ENCODE peak calls at places on chromosomes 13 and 19, in four cellular contexts. R is HL-60, Z is suprapubic skin, F is cardiac muscle cell. C is an unnamed sample.

GRCh38 chr13:47168086-47168485 is 271.2 kb upstream of the HTR2A start:
- DNase-seq in Z (no peak), F (peak; percentile 57), R (no peak), C (no peak)

GRCh38 chr19:47447470-47448359 is 24.0 kb downstream of the SLC8A2 start:
- DNase-seq in R (peak; percentile 14), F (peak; percentile 48), Z (no peak), C (peak; percentile 70)

GRCh38 chr13:113337556-113337955 is 26.4 kb downstream of the GRTP1 start:
- DNase-seq in F (no peak), R (no peak), Z (no peak), C (peak; percentile 24)

GRCh38 chr19:35851213-35852028 is 883 bp downstream of the NPHS1 start:
- DNase-seq in R (no peak), Z (no peak), F (no peak), C (no peak)

GRCh38 chr13:27043013-27043412 is 128.6 kb downstream of the USP12 start:
- DNase-seq in F (peak; percentile 90), Z (no peak), R (no peak), C (no peak)

GRCh38 chr13:45728759-45729158 is 26.6 kb downstream of the CBY2 start:
- DNase-seq in R (peak; percentile 51), Z (no peak), F (peak; percentile 7), C (no peak)

GRCh38 chr13:31204592-31204991 is 4.8 kb downstream of the B3GLCT start:
- DNase-seq in F (peak; percentile 61), Z (no peak), R (no peak), C (no peak)

GRCh38 chr13:42229287-42229686 is 42.7 kb upstream of the AKAP11 start:
- DNase-seq in R (no peak), F (no peak), Z (no peak), C (no peak)

GRCh38 chr19:46428278-46429141 is at the start of gene PNMA8C:
- DNase-seq in F (peak; percentile 67), Z (no peak), R (peak; percentile 31), C (peak; percentile 71)

GRCh38 chr13:42279080-42279479 is 7.1 kb downstream of the AKAP11 start:
- DNase-seq in F (no peak), Z (no peak), R (peak; percentile 55), C (no peak)

GRCh38 chr13:72198042-72198441 is 331.0 kb upstream of the DACH1 start:
- DNase-seq in F (no peak), Z (no peak), R (no peak), C (no peak)

GRCh38 chr19:1935484-1936208 is 5.3 kb upstream of the CSNK1G2 start:
- DNase-seq in Z (no peak), F (peak; percentile 61), R (peak; percentile 83), C (no peak)

GRCh38 chr19:13974073-13974472 is 21.8 kb downstream of the DCAF15 start:
- DNase-seq in F (no peak), R (no peak), Z (no peak), C (no peak)

GRCh38 chr13:77696006-77696862 is 1.3 kb upstream of the SLAIN1 start:
- DNase-seq in R (no peak), F (no peak), Z (no peak), C (no peak)

GRCh38 chr13:79936368-79937136 is 404.4 kb downstream of the SPRY2 start:
- DNase-seq in Z (no peak), F (peak; percentile 98), R (no peak), C (no peak)

GRCh38 chr19:55253842-55254624 is 4.8 kb downstream of the PPP6R1 start:
- DNase-seq in R (peak; percentile 82), F (no peak), Z (peak; percentile 69), C (no peak)

GRCh38 chr19:35955881-35956634 is 19.9 kb downstream of the LRFN3 start:
- DNase-seq in Z (no peak), F (no peak), R (no peak), C (no peak)

GRCh38 chr13:30438286-30438685 is 16.0 kb downstream of the UBE2L5 start:
- DNase-seq in R (no peak), Z (no peak), F (no peak), C (no peak)

GRCh38 chr13:48976677-48977625 is 1.2 kb downstream of the FNDC3A start:
- DNase-seq in Z (peak; percentile 80), F (no peak), R (no peak), C (no peak)

GRCh38 chr13:74132768-74133656 is 1.2 kb downstream of the KLF12 start:
- DNase-seq in Z (peak; percentile 83), F (peak; percentile 64), R (no peak), C (peak; percentile 52)

GRCh38 chr13:109314101-109314500 is 472.3 kb downstream of the IRS2 start:
- DNase-seq in F (no peak), R (no peak), Z (no peak), C (no peak)

GRCh38 chr19:5298502-5298901 is 42.1 kb downstream of the PTPRS start:
- DNase-seq in R (no peak), F (no peak), Z (peak; percentile 87), C (peak; percentile 86)

GRCh38 chr19:43525836-43526771 is 897 bp downstream of the ETHE1 start:
- DNase-seq in Z (peak; percentile 83), F (no peak), R (peak; percentile 45), C (peak; percentile 53)

GRCh38 chr19:11377756-11378155 is 3.3 kb downstream of the SWSAP1 start:
- DNase-seq in F (no peak), Z (no peak), R (no peak), C (no peak)

GRCh38 chr13:63693696-63694095 is 2278.0 kb upstream of the PCDH20 start:
- DNase-seq in R (no peak), Z (no peak), F (no peak), C (no peak)

GRCh38 chr13:36919206-36919832 is 719 bp downstream of the SMAD9 start:
- DNase-seq in R (no peak), Z (no peak), F (peak; percentile 25), C (peak; percentile 67)

GRCh38 chr19:38508507-38508906 is 75.0 kb downstream of the RYR1 start:
- DNase-seq in R (no peak), F (no peak), Z (no peak), C (no peak)
- H3K4me3 ChIP-seq in R (no peak overlapping the region), F (no peak overlapping the region), Z (no peak overlapping the region), C (no peak overlapping the region)

GRCh38 chr13:20127563-20128458 is 33.0 kb downstream of the GJA3 start:
- DNase-seq in Z (peak; percentile 82), F (peak; percentile 65), R (peak; percentile 72), C (peak; percentile 80)

GRCh38 chr13:20126460-20127262 is 34.2 kb downstream of the GJA3 start:
- DNase-seq in Z (peak; percentile 58), F (no peak), R (peak; percentile 81), C (no peak)

GRCh38 chr13:20128459-20128927 is 32.4 kb downstream of the GJA3 start:
- DNase-seq in R (no peak), F (no peak), Z (peak; percentile 67), C (no peak)

GRCh38 chr13:20125783-20126165 is 35.1 kb downstream of the GJA3 start:
- DNase-seq in R (no peak), F (no peak), Z (peak; percentile 20), C (no peak)

DNA sequence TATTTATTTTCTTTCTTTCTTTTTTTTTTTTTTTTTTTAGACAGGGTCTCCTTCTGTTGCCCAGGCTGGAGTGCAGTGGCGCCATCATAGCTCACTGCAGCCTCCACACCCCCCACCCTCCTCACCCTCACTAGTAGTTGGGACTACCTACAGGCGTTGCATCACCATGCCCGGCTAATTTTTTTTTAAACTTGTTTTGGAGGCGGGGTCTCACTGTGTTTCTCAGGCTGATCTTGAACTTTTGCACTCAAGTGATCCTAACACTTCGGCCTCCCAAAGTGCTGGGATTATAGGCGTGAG is 33.6 kb downstream of the GJA3 start:
- DNase-seq in R (peak; percentile 73), F (peak; percentile 45), Z (no peak), C (no peak)
- H3K4me3 ChIP-seq in R (peak overlapping the region; percentile 63), F (peak overlapping the region; percentile 14), Z (peak overlapping the region; percentile 60), C (peak overlapping the region; percentile 57)

DNA sequence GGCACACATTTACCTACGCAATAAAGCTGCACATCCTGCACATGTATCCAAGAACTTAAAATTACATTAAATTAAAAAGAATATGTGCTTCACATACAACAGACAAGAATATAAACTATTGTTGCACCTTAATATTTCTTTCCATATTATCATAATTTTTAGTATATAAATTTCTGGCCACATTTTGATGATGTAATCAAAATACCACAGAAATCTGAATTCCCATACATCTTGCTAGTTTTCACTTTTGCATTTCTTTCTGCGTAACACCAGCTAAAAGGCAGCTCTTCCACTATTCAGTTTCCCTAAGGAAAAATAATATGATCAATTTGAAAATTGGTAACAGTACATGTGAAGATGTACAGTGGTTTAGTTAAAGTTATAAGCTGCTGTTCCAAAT is 42.6 kb downstream of the FGF14 start:
- DNase-seq in R (no peak), F (no peak), Z (no peak), C (no peak)
- H3K4me3 ChIP-seq in R (no peak overlapping the region), F (no peak overlapping the region), Z (no peak overlapping the region), C (no peak overlapping the region)

GRCh38 chr19:48596237-48596636 is 10.3 kb upstream of the SPACA4 start:
- DNase-seq in Z (no peak), R (no peak), F (no peak), C (no peak)

GRCh38 chr19:48598996-48599626 is 7.4 kb upstream of the SPACA4 start:
- DNase-seq in R (no peak), Z (no peak), F (no peak), C (no peak)

GRCh38 chr19:48596679-48597465 is 9.7 kb upstream of the SPACA4 start:
- DNase-seq in F (no peak), R (no peak), Z (no peak), C (no peak)

GRCh38 chr19:48595833-48596232 is 10.7 kb upstream of the SPACA4 start:
- DNase-seq in F (no peak), Z (no peak), R (no peak), C (no peak)

DNA sequence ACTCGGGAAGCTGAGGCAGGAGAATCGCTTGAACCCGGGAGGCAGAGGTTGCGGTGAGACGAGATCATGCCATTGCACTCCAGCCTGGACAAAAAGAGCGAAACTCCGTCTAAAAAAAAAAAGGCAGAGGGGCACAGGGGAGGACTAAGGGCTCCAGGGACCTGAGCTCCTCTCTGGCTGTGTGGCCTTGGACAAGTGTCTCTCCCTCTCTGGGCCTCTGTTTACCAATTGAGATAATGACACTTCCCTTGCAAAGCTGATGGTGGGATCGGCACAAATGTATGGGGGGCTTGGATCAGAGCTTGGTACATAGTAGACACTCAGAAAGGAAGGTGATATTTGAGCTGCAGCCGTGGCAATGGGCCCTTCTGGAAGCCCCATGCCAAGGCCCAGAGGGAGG is 11.4 kb upstream of the SPACA4 start:
- DNase-seq in Z (no peak), F (no peak), R (no peak), C (no peak)
- H3K4me3 ChIP-seq in Z (no peak overlapping the region), F (no peak overlapping the region), R (no peak overlapping the region), C (no peak overlapping the region)

DNA sequence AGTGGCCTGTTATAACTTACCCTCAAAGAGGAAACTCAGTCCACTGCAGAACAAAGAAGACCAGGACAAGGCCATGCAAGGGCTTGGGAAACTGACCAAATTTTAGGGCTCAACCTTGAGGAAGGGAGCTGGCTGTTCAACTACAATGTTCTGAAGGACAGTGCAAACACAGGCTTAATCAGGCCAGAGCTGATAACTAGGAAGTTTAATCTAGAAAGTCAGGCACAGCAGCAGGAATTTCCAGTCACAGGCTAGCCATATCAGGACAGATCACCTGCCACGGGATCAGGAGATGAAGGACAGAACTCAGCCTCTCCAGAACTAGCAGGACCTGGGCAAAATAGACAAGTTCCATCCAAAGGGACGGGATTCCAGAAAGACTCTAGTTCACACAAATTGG is 89.4 kb downstream of the ENOX1 start:
- DNase-seq in Z (no peak), F (no peak), R (no peak), C (no peak)
- H3K4me3 ChIP-seq in Z (no peak overlapping the region), F (no peak overlapping the region), R (no peak overlapping the region), C (no peak overlapping the region)